ENCODE peak calls at places on chromosome 2, in six cellular contexts. F, B, S, K, Y and Q are unnamed samples.

GRCh38 chr2:240818293-240818542 is 1.8 kb downstream of the KIF1A start:
- DNase-seq in B (no peak), Y (no peak), K (no peak), F (no peak), S (no peak), Q (no peak)

GRCh38 chr2:215764441-215765048 is 248.8 kb downstream of the MREG start:
- DNase-seq in B (peak; percentile 99), S (no peak), K (no peak), F (no peak), Y (no peak), Q (peak; percentile 80)

GRCh38 chr2:207416936-207417718 is 112.6 kb upstream of the CREB1 start:
- DNase-seq in S (no peak), B (peak; percentile 40), K (no peak), F (no peak), Y (no peak), Q (no peak)

GRCh38 chr2:219169950-219170654 is at the start of gene SLC23A3:
- DNase-seq in F (no peak), S (no peak), K (no peak), Y (no peak), B (no peak), Q (no peak)

GRCh38 chr2:207993141-207993763 is 32.1 kb downstream of the PLEKHM3 start:
- DNase-seq in S (no peak), Y (no peak), K (no peak), B (peak; percentile 87), F (peak; percentile 64), Q (no peak)

GRCh38 chr2:168723494-168723893 is 78.9 kb upstream of the NOSTRIN start:
- DNase-seq in Y (no peak), S (no peak), F (no peak), K (no peak), B (no peak), Q (no peak)

GRCh38 chr2:41836944-41837343 is 210.9 kb upstream of the PKDCC start:
- DNase-seq in K (peak; percentile 39), F (peak; percentile 53), Y (peak; percentile 89), B (peak; percentile 61), S (no peak), Q (no peak)

GRCh38 chr2:146317959-146318358 is 1526.9 kb upstream of the ACVR2A start:
- DNase-seq in Y (no peak), S (no peak), F (no peak), B (peak; percentile 90), K (no peak), Q (peak; percentile 88)

GRCh38 chr2:195319112-195319460 is 337.9 kb upstream of the SLC39A10 start:
- DNase-seq in K (no peak), S (no peak), F (peak; percentile 33), Y (no peak), B (peak; percentile 70), Q (peak; percentile 18)

GRCh38 chr2:2620604-2621003 is 289.5 kb upstream of the MYT1L start:
- DNase-seq in B (no peak), S (no peak), K (no peak), Y (no peak), F (no peak), Q (no peak)

GRCh38 chr2:191478754-191479679 is 198.9 kb upstream of the NABP1 start:
- DNase-seq in S (no peak), Y (peak; percentile 73), B (peak; percentile 72), K (peak; percentile 30), F (peak; percentile 49), Q (peak; percentile 61)

GRCh38 chr2:237816531-237816930 is 18.0 kb downstream of the RBM44 start:
- DNase-seq in S (no peak), B (no peak), F (no peak), K (no peak), Y (no peak), Q (no peak)

GRCh38 chr2:191321861-191322662 is 76.9 kb downstream of the MYO1B start:
- DNase-seq in S (no peak), K (no peak), Y (no peak), B (peak; percentile 92), F (peak; percentile 83), Q (no peak)

GRCh38 chr2:63189026-63189425 is 138.4 kb downstream of the OTX1 start:
- DNase-seq in S (no peak), B (peak; percentile 60), F (no peak), K (peak; percentile 23), Y (peak; percentile 25), Q (peak; percentile 4)

GRCh38 chr2:20617892-20618467 is 32.9 kb downstream of the HS1BP3 start:
- DNase-seq in Y (peak; percentile 94), F (peak; percentile 98), K (no peak), S (no peak), B (peak; percentile 100), Q (peak; percentile 97)
- TF ChIP-seq CTCF in Y (peak; percentile 49), F (peak; percentile 61), K (peak; percentile 35), S (no peak), B (peak; percentile 40), Q (peak; percentile 67)

GRCh38 chr2:83784920-83785319 is 674.2 kb downstream of the SUCLG1 start:
- DNase-seq in S (no peak), Y (no peak), B (no peak), K (no peak), F (no peak), Q (no peak)
- TF ChIP-seq CTCF in S (no peak), Y (no peak), B (no peak), K (no peak), F (no peak), Q (no peak)

GRCh38 chr2:112960230-112960825 is 17.5 kb upstream of the IL36G start:
- DNase-seq in F (no peak), B (no peak), Y (no peak), S (no peak), K (no peak), Q (no peak)

GRCh38 chr2:112958428-112959108 is 19.2 kb upstream of the IL36G start:
- DNase-seq in K (peak; percentile 17), B (peak; percentile 69), Y (peak; percentile 52), F (peak; percentile 36), S (no peak), Q (peak; percentile 18)

GRCh38 chr2:112957511-112957910 is 20.3 kb upstream of the IL36G start:
- DNase-seq in S (no peak), K (no peak), Y (no peak), B (no peak), F (no peak), Q (no peak)

GRCh38 chr2:112962308-112963175 is 15.3 kb upstream of the IL36G start:
- DNase-seq in K (no peak), Y (no peak), S (no peak), B (no peak), F (no peak), Q (no peak)

DNA sequence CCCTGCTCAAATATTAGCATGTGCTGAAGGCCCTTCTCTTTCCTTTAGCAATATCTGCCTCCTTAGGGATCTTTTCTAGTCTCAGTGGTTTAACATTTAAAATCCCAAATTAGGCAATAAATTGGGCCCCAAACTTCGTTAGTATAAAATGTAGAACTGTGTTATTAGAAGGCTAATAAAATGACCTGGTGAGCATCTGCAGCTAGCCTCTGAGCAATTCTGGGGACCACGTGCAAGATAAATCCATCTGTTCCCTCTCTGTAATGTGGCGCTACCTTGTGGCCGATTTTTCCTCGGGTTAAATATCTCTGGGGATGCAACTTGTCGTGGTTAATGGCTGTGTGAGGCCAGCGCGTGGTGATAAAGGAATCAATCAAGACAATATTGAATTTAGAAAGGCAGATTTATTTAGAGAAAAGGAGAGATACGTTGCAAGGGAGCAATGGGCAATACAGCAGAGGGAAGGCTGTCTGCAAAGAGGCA is 18.7 kb upstream of the IL36G start:
- DNase-seq in K (no peak), S (no peak), B (no peak), Y (peak; percentile 5), F (no peak), Q (no peak)
- TF ChIP-seq CTCF in K (peak; percentile 45), S (no peak), B (no peak), Y (no peak), F (no peak), Q (no peak)

DNA sequence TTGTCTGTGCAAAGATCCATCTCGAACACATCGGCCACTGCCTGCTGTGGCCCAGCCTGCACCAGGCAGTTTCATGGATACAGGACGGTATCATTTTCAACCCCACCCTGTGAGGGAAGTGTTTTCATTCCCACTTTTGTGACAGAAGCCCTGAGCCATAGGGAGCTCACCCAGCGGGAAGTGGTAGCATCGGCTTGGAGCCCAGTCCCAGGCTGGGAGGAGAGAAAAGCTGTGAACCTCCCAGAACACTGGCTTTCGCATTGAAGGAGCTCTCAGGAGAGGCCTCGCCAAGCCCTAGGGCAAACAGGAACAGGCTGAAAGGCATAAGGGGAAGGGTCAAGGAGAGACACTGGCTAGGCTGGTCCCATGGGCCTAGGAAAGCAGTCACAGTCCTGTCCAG is 166.1 kb downstream of the TFCP2L1 start:
- DNase-seq in F (no peak), B (no peak), Y (no peak), S (no peak), K (no peak), Q (no peak)
- TF ChIP-seq CTCF in F (no peak), B (no peak), Y (no peak), S (no peak), K (no peak), Q (no peak)

GRCh38 chr2:230865766-230866703 is 1.3 kb downstream of the ITM2C start:
- DNase-seq in Y (peak; percentile 65), B (no peak), K (no peak), S (no peak), F (no peak), Q (no peak)
- TF ChIP-seq CTCF in Y (peak; percentile 28), B (no peak), K (no peak), S (peak; percentile 19), F (peak; percentile 14), Q (peak; percentile 22)

GRCh38 chr2:16487686-16488085 is 177.9 kb downstream of the CYRIA start:
- DNase-seq in F (peak; percentile 5), B (peak; percentile 52), Y (peak; percentile 62), K (peak; percentile 17), S (no peak), Q (no peak)
- TF ChIP-seq CTCF in F (peak; percentile 38), B (peak; percentile 28), Y (peak; percentile 26), K (peak; percentile 58), S (peak; percentile 17), Q (no peak)

GRCh38 chr2:144648837-144649485 is 129.0 kb upstream of the ZEB2 start:
- DNase-seq in Y (no peak), F (no peak), S (no peak), B (no peak), K (peak; percentile 9), Q (no peak)
- TF ChIP-seq CTCF in Y (no peak), F (no peak), S (no peak), B (no peak), K (no peak), Q (no peak)

DNA sequence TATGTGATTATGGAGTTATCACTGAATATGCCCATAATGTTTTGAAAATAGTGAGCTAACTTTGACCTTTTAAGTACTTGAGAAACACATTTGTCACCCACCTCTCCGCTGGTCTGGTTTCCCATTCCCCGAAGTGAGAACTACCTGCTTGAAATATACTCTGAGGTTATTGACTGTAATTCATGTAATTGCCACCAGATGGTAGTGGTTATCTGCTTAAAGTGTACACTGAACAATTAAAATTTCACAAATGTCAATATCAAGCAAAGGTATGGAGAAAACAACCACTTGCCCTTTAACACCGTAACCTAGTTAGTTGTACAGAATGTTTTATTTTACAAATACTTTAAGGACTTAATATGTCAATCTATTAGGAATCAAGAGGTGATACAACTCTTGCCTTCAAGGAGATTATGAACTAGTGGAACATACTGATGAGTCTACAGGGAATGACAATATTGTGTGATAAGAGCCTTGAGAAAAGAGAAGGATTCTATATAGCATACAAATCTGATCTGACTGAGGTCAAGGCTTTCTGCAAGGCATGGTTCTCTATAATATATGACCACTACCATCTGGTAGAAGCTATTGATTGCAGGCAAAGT is 316.8 kb upstream of the KCNH7 start:
- DNase-seq in Y (peak; percentile 55), S (peak; percentile 2), K (no peak), B (peak; percentile 48), F (peak; percentile 24), Q (no peak)
- TF ChIP-seq CTCF in Y (peak; percentile 53), S (peak; percentile 48), K (peak; percentile 76), B (peak; percentile 56), F (peak; percentile 43), Q (peak; percentile 39)